ENCODE peak calls at places on chromosomes 12 and 14, in six cellular contexts. One of them, this sample, is unnamed.
A peak's percentile ranks its signal among the peaks of the same experiment; 100 is the strongest.

GRCh38 chr12:81162725-81163124 is 84.8 kb downstream of the ACSS3 start:
- DNase-seq in GM12878: no peak
- DNase-seq in A549: no peak
- DNase-seq in HCT116: no peak
- DNase-seq in IMR-90: no peak
- DNase-seq in K562: no peak
- DNase-seq in this sample: no peak

GRCh38 chr12:113120670-113121370 is 14.7 kb downstream of the RASAL1 start:
- DNase-seq in GM12878: no peak
- DNase-seq in K562: no peak
- DNase-seq in HCT116: no peak
- DNase-seq in IMR-90: no peak
- DNase-seq in A549: peak; percentile 31
- DNase-seq in this sample: peak; percentile 51

GRCh38 chr12:116601524-116601923 is 42.3 kb downstream of the MAP1LC3B2 start:
- DNase-seq in HCT116: no peak
- DNase-seq in IMR-90: peak; percentile 46
- DNase-seq in K562: peak; percentile 31
- DNase-seq in GM12878: no peak
- DNase-seq in A549: no peak
- DNase-seq in this sample: no peak

GRCh38 chr12:537772-538171 is 78.0 kb downstream of the B4GALNT3 start:
- DNase-seq in GM12878: no peak
- DNase-seq in A549: no peak
- DNase-seq in K562: no peak
- DNase-seq in IMR-90: no peak
- DNase-seq in HCT116: peak; percentile 29
- DNase-seq in this sample: no peak

GRCh38 chr12:3717283-3717974 is 35.5 kb downstream of the CRACR2A start:
- DNase-seq in IMR-90: no peak
- DNase-seq in A549: no peak
- DNase-seq in GM12878: no peak
- DNase-seq in HCT116: no peak
- DNase-seq in K562: no peak
- DNase-seq in this sample: no peak

GRCh38 chr14:41615011-41615595 is 8.4 kb downstream of the LRFN5 start:
- DNase-seq in K562: no peak
- DNase-seq in IMR-90: no peak
- DNase-seq in A549: no peak
- DNase-seq in GM12878: no peak
- DNase-seq in HCT116: no peak
- DNase-seq in this sample: no peak

GRCh38 chr14:39957987-39958386 is 525.8 kb upstream of the FBXO33 start:
- DNase-seq in IMR-90: no peak
- DNase-seq in GM12878: no peak
- DNase-seq in A549: no peak
- DNase-seq in K562: no peak
- DNase-seq in HCT116: no peak
- DNase-seq in this sample: no peak

GRCh38 chr14:74867673-74868072 is 8.3 kb downstream of the PROX2 start:
- DNase-seq in GM12878: no peak
- DNase-seq in HCT116: no peak
- DNase-seq in K562: no peak
- DNase-seq in A549: no peak
- DNase-seq in IMR-90: peak; percentile 28
- DNase-seq in this sample: peak; percentile 61

GRCh38 chr12:131801254-131801866 is 26.8 kb upstream of the MMP17 start:
- DNase-seq in IMR-90: no peak
- DNase-seq in A549: no peak
- DNase-seq in K562: no peak
- DNase-seq in GM12878: no peak
- DNase-seq in HCT116: no peak
- DNase-seq in this sample: no peak

GRCh38 chr12:55385911-55386310 is 14.4 kb upstream of the OR6C65 start:
- DNase-seq in K562: no peak
- DNase-seq in IMR-90: no peak
- DNase-seq in HCT116: no peak
- DNase-seq in GM12878: no peak
- DNase-seq in A549: no peak
- DNase-seq in this sample: no peak

GRCh38 chr14:70571139-70571538 is 29.3 kb downstream of the MED6 start:
- DNase-seq in IMR-90: no peak
- DNase-seq in HCT116: no peak
- DNase-seq in A549: no peak
- DNase-seq in K562: no peak
- DNase-seq in GM12878: no peak
- DNase-seq in this sample: no peak

GRCh38 chr14:49982522-49982951 is 89.7 kb downstream of the ARF6 start:
- DNase-seq in IMR-90: peak; percentile 96
- DNase-seq in HCT116: no peak
- DNase-seq in K562: no peak
- DNase-seq in GM12878: no peak
- DNase-seq in A549: peak; percentile 45
- DNase-seq in this sample: no peak

GRCh38 chr12:124550123-124551089 is 17.0 kb downstream of the NCOR2 start:
- DNase-seq in A549: no peak
- DNase-seq in GM12878: no peak
- DNase-seq in K562: no peak
- DNase-seq in IMR-90: no peak
- DNase-seq in HCT116: no peak
- DNase-seq in this sample: no peak

GRCh38 chr12:47987411-47988072 is 16.7 kb downstream of the COL2A1 start:
- DNase-seq in HCT116: no peak
- DNase-seq in GM12878: no peak
- DNase-seq in K562: no peak
- DNase-seq in A549: no peak
- DNase-seq in IMR-90: peak; percentile 43
- DNase-seq in this sample: no peak

GRCh38 chr12:105355752-105356151 is 25.3 kb downstream of the C12orf75 start:
- DNase-seq in IMR-90: peak; percentile 72
- DNase-seq in GM12878: no peak
- DNase-seq in K562: no peak
- DNase-seq in HCT116: peak; percentile 18
- DNase-seq in A549: peak; percentile 36
- DNase-seq in this sample: no peak

GRCh38 chr12:68176252-68176651 is 16.7 kb upstream of the IFNG start:
- DNase-seq in IMR-90: no peak
- DNase-seq in GM12878: no peak
- DNase-seq in A549: no peak
- DNase-seq in HCT116: no peak
- DNase-seq in K562: no peak
- DNase-seq in this sample: no peak

GRCh38 chr14:53896773-53897172 is 59.9 kb downstream of the BMP4 start:
- DNase-seq in A549: no peak
- DNase-seq in HCT116: no peak
- DNase-seq in K562: no peak
- DNase-seq in IMR-90: peak; percentile 78
- DNase-seq in GM12878: no peak
- DNase-seq in this sample: no peak

GRCh38 chr12:3122841-3123678 is 45.9 kb downstream of the TSPAN9 start:
- DNase-seq in HCT116: no peak
- DNase-seq in GM12878: no peak
- DNase-seq in A549: no peak
- DNase-seq in K562: no peak
- DNase-seq in IMR-90: peak; percentile 75
- DNase-seq in this sample: peak; percentile 74

GRCh38 chr14:99627100-99627499 is 17.8 kb upstream of the HHIPL1 start:
- DNase-seq in A549: no peak
- DNase-seq in HCT116: no peak
- DNase-seq in IMR-90: no peak
- DNase-seq in K562: no peak
- DNase-seq in GM12878: no peak
- DNase-seq in this sample: no peak

GRCh38 chr14:99625476-99625875 is 19.5 kb upstream of the HHIPL1 start:
- DNase-seq in K562: no peak
- DNase-seq in HCT116: no peak
- DNase-seq in A549: no peak
- DNase-seq in GM12878: no peak
- DNase-seq in IMR-90: no peak
- DNase-seq in this sample: peak; percentile 61

GRCh38 chr14:99628832-99629618 is 15.9 kb upstream of the HHIPL1 start:
- DNase-seq in HCT116: peak; percentile 61
- DNase-seq in A549: peak; percentile 80
- DNase-seq in IMR-90: peak; percentile 59
- DNase-seq in GM12878: no peak
- DNase-seq in K562: peak; percentile 79
- DNase-seq in this sample: peak; percentile 93

GRCh38 chr14:99626041-99626648 is 18.8 kb upstream of the HHIPL1 start:
- DNase-seq in A549: no peak
- DNase-seq in HCT116: no peak
- DNase-seq in K562: no peak
- DNase-seq in IMR-90: peak; percentile 23
- DNase-seq in GM12878: no peak
- DNase-seq in this sample: no peak

GRCh38 chr14:99627510-99628381 is 17.2 kb upstream of the HHIPL1 start:
- DNase-seq in IMR-90: no peak
- DNase-seq in HCT116: no peak
- DNase-seq in K562: no peak
- DNase-seq in A549: no peak
- DNase-seq in GM12878: no peak
- DNase-seq in this sample: no peak
- TF ChIP-seq RAD21 in IMR-90: no peak
- TF ChIP-seq RAD21 in HCT116: no peak
- TF ChIP-seq RAD21 in K562: no peak
- TF ChIP-seq RAD21 in A549: no peak
- TF ChIP-seq RAD21 in GM12878: no peak
- TF ChIP-seq RAD21 in this sample: no peak

GRCh38 chr12:98110516-98110915 is 404.9 kb upstream of the TMPO start:
- DNase-seq in GM12878: no peak
- DNase-seq in HCT116: no peak
- DNase-seq in IMR-90: no peak
- DNase-seq in K562: no peak
- DNase-seq in A549: no peak
- DNase-seq in this sample: peak; percentile 12
- TF ChIP-seq RAD21 in GM12878: no peak
- TF ChIP-seq RAD21 in HCT116: no peak
- TF ChIP-seq RAD21 in IMR-90: no peak
- TF ChIP-seq RAD21 in K562: no peak
- TF ChIP-seq RAD21 in A549: no peak
- TF ChIP-seq RAD21 in this sample: no peak

GRCh38 chr14:69356903-69357543 is 41.1 kb downstream of the ERH start:
- DNase-seq in HCT116: no peak
- DNase-seq in IMR-90: no peak
- DNase-seq in A549: no peak
- DNase-seq in K562: no peak
- DNase-seq in GM12878: no peak
- DNase-seq in this sample: no peak

GRCh38 chr14:69355155-69355954 is 42.7 kb downstream of the ERH start:
- DNase-seq in K562: no peak
- DNase-seq in A549: no peak
- DNase-seq in GM12878: no peak
- DNase-seq in IMR-90: no peak
- DNase-seq in HCT116: no peak
- DNase-seq in this sample: no peak

GRCh38 chr14:69355955-69356321 is 42.2 kb downstream of the ERH start:
- DNase-seq in HCT116: no peak
- DNase-seq in K562: no peak
- DNase-seq in GM12878: no peak
- DNase-seq in A549: no peak
- DNase-seq in IMR-90: peak; percentile 78
- DNase-seq in this sample: no peak

GRCh38 chr14:69353168-69353567 is 44.9 kb downstream of the ERH start:
- DNase-seq in GM12878: no peak
- DNase-seq in IMR-90: no peak
- DNase-seq in HCT116: no peak
- DNase-seq in A549: no peak
- DNase-seq in K562: no peak
- DNase-seq in this sample: no peak

GRCh38 chr14:69354383-69355154 is 43.5 kb downstream of the ERH start:
- DNase-seq in IMR-90: peak; percentile 5
- DNase-seq in K562: no peak
- DNase-seq in HCT116: no peak
- DNase-seq in A549: no peak
- DNase-seq in GM12878: peak; percentile 87
- DNase-seq in this sample: no peak
- TF ChIP-seq RAD21 in IMR-90: no peak
- TF ChIP-seq RAD21 in K562: no peak
- TF ChIP-seq RAD21 in HCT116: no peak
- TF ChIP-seq RAD21 in A549: no peak
- TF ChIP-seq RAD21 in GM12878: no peak
- TF ChIP-seq RAD21 in this sample: no peak

GRCh38 chr12:51811203-51811805 is 37.2 kb downstream of the FIGNL2 start:
- DNase-seq in HCT116: no peak
- DNase-seq in A549: no peak
- DNase-seq in GM12878: no peak
- DNase-seq in IMR-90: no peak
- DNase-seq in K562: no peak
- DNase-seq in this sample: no peak
- TF ChIP-seq RAD21 in HCT116: no peak
- TF ChIP-seq RAD21 in A549: no peak
- TF ChIP-seq RAD21 in GM12878: no peak
- TF ChIP-seq RAD21 in IMR-90: no peak
- TF ChIP-seq RAD21 in K562: no peak
- TF ChIP-seq RAD21 in this sample: no peak

DNA sequence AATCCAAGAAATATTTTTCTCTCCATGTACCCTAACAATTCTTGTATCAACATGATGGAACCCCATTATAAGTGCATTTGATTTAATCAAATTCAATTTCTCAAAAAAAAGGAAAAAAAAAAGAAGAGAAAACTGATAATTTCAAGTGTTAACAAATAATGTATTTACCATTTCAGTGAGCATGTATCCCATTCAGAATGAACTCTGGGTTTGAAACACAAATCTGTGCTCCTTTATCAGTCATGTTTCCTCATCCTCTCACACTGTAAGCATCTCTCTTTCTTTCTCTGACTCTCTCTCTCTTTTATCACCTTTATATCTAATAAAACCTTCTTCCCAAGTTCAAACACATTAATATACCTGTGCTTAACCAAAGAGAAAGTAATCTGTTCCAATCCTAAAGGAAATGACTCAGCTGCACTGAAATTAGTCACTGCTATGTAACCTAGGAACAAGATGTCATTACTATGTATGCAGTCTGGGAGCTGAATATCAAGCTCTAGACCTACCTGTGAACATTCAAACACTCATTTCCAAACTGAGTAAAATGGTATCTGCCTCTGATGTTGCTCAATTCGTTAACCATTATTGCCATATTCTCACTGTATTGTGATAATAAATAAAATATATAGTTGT is 135.0 kb upstream of the LRIG3 start:
- DNase-seq in HCT116: peak; percentile 78
- DNase-seq in A549: peak; percentile 76
- DNase-seq in K562: no peak
- DNase-seq in GM12878: no peak
- DNase-seq in IMR-90: peak; percentile 83
- DNase-seq in this sample: no peak
- TF ChIP-seq RAD21 in HCT116: no peak
- TF ChIP-seq RAD21 in A549: no peak
- TF ChIP-seq RAD21 in K562: no peak
- TF ChIP-seq RAD21 in GM12878: no peak
- TF ChIP-seq RAD21 in IMR-90: no peak
- TF ChIP-seq RAD21 in this sample: no peak

GRCh38 chr12:7206691-7207090 is 17.2 kb downstream of the PEX5 start:
- DNase-seq in GM12878: no peak
- DNase-seq in IMR-90: no peak
- DNase-seq in K562: no peak
- DNase-seq in HCT116: no peak
- DNase-seq in A549: no peak
- DNase-seq in this sample: no peak
- TF ChIP-seq RAD21 in GM12878: no peak
- TF ChIP-seq RAD21 in IMR-90: no peak
- TF ChIP-seq RAD21 in K562: no peak
- TF ChIP-seq RAD21 in HCT116: no peak
- TF ChIP-seq RAD21 in A549: no peak
- TF ChIP-seq RAD21 in this sample: no peak

This sample was measured in SK-N-SH.